ENCODE peak calls at places on chromosomes 5 and 9, in four cellular contexts. V, Q, Y and O are unnamed samples.
A peak's percentile ranks its signal among the peaks of the same experiment; 100 is the strongest.

GRCh38 chr9:77725051-77725702 is 77.1 kb upstream of the GNA14 start:
- DNase-seq in V (no peak), Q (no peak), Y (no peak), O (no peak)

GRCh38 chr5:177049285-177049684 is 26.8 kb downstream of the ZNF346 start:
- DNase-seq in V (no peak), Q (no peak), Y (no peak), O (no peak)

GRCh38 chr5:134510970-134511795 is 14.3 kb upstream of the JADE2 start:
- DNase-seq in V (no peak), Q (no peak), Y (peak; percentile 65), O (peak; percentile 44)

GRCh38 chr5:150309101-150309897 is 6.6 kb upstream of the ARSI start:
- DNase-seq in V (no peak), Q (no peak), Y (no peak), O (no peak)

GRCh38 chr9:130745210-130745800 is 51.7 kb downstream of the EXOSC2 start:
- DNase-seq in V (no peak), Q (peak; percentile 32), Y (no peak), O (no peak)

GRCh38 chr5:10652151-10652550 is 88.3 kb downstream of the ANKRD33B start:
- DNase-seq in V (no peak), Q (no peak), Y (peak; percentile 12), O (no peak)

GRCh38 chr5:78756853-78757252 is 108.3 kb upstream of the LHFPL2 start:
- DNase-seq in V (no peak), Q (no peak), Y (no peak), O (no peak)

GRCh38 chr5:4230905-4231561 is 635.4 kb downstream of the IRX1 start:
- DNase-seq in V (no peak), Q (no peak), Y (no peak), O (peak; percentile 19)

GRCh38 chr9:122551371-122551770 is 1.5 kb upstream of the OR1N2 start:
- DNase-seq in V (no peak), Q (no peak), Y (no peak), O (no peak)

GRCh38 chr5:96752341-96753016 is 55.3 kb downstream of the ERAP1 start:
- DNase-seq in V (peak; percentile 27), Q (peak; percentile 47), Y (peak; percentile 65), O (no peak)

GRCh38 chr5:133944263-133945230 is 23.9 kb downstream of the C5orf15 start:
- DNase-seq in V (peak; percentile 74), Q (peak; percentile 79), Y (peak; percentile 47), O (peak; percentile 74)

GRCh38 chr5:143014017-143014651 is 244.0 kb downstream of the ARHGAP26 start:
- DNase-seq in V (no peak), Q (peak; percentile 54), Y (no peak), O (peak; percentile 79)

GRCh38 chr9:110750272-110750671 is 81.7 kb downstream of the MUSK start:
- DNase-seq in V (no peak), Q (no peak), Y (no peak), O (no peak)

GRCh38 chr5:10081584-10081983 is 168.1 kb downstream of the ATPSCKMT start:
- DNase-seq in V (no peak), Q (no peak), Y (no peak), O (no peak)

GRCh38 chr9:115444941-115445340 is 327.0 kb upstream of the TNC start:
- DNase-seq in V (no peak), Q (no peak), Y (no peak), O (no peak)

GRCh38 chr5:179549973-179550510 is 312 bp upstream of the RUFY1 start:
- DNase-seq in V (no peak), Q (no peak), Y (peak; percentile 44), O (no peak)

GRCh38 chr9:23934291-23934690 is 108.3 kb upstream of the ELAVL2 start:
- DNase-seq in V (no peak), Q (no peak), Y (no peak), O (no peak)

GRCh38 chr9:89984214-89984613 is 379.4 kb downstream of the GADD45G start:
- DNase-seq in V (no peak), Q (no peak), Y (no peak), O (no peak)

GRCh38 chr5:95669540-95669939 is 13.3 kb downstream of the SPATA9 start:
- DNase-seq in V (no peak), Q (no peak), Y (no peak), O (no peak)

GRCh38 chr9:11893331-11893730 is 799.9 kb upstream of the TYRP1 start:
- DNase-seq in V (no peak), Q (no peak), Y (no peak), O (no peak)

GRCh38 chr5:111469905-111470304 is 42.4 kb downstream of the STARD4 start:
- DNase-seq in V (no peak), Q (no peak), Y (no peak), O (no peak)

GRCh38 chr9:109098960-109099308 is 20.8 kb downstream of the TMEM245 start:
- DNase-seq in V (no peak), Q (no peak), Y (no peak), O (no peak)

GRCh38 chr5:180637962-180638680 is 11.3 kb downstream of the FLT4 start:
- DNase-seq in V (no peak), Q (no peak), Y (no peak), O (peak; percentile 11)

GRCh38 chr5:96957125-96958041 is 21.5 kb downstream of the LNPEP start:
- DNase-seq in V (no peak), Q (no peak), Y (no peak), O (no peak)

GRCh38 chr9:5436441-5436840 is 1.3 kb downstream of the PLGRKT start:
- DNase-seq in V (no peak), Q (no peak), Y (no peak), O (no peak)

GRCh38 chr5:64853777-64854176 is 85.0 kb downstream of the CWC27 start:
- DNase-seq in V (no peak), Q (no peak), Y (no peak), O (no peak)

GRCh38 chr9:105282870-105283621 is 38.6 kb downstream of the SLC44A1 start:
- DNase-seq in V (no peak), Q (no peak), Y (no peak), O (no peak)

GRCh38 chr9:105283795-105284194 is 39.3 kb downstream of the SLC44A1 start:
- DNase-seq in V (no peak), Q (no peak), Y (no peak), O (no peak)

GRCh38 chr9:105281272-105281671 is 36.8 kb downstream of the SLC44A1 start:
- DNase-seq in V (no peak), Q (no peak), Y (no peak), O (no peak)

GRCh38 chr9:105280730-105281129 is 36.3 kb downstream of the SLC44A1 start:
- DNase-seq in V (no peak), Q (no peak), Y (peak; percentile 32), O (no peak)

GRCh38 chr9:105281926-105282325 is 37.5 kb downstream of the SLC44A1 start:
- DNase-seq in V (no peak), Q (no peak), Y (no peak), O (no peak)
- TF ChIP-seq NR3C1 in V (no peak), Q (no peak), Y (no peak), O (no peak)

DNA sequence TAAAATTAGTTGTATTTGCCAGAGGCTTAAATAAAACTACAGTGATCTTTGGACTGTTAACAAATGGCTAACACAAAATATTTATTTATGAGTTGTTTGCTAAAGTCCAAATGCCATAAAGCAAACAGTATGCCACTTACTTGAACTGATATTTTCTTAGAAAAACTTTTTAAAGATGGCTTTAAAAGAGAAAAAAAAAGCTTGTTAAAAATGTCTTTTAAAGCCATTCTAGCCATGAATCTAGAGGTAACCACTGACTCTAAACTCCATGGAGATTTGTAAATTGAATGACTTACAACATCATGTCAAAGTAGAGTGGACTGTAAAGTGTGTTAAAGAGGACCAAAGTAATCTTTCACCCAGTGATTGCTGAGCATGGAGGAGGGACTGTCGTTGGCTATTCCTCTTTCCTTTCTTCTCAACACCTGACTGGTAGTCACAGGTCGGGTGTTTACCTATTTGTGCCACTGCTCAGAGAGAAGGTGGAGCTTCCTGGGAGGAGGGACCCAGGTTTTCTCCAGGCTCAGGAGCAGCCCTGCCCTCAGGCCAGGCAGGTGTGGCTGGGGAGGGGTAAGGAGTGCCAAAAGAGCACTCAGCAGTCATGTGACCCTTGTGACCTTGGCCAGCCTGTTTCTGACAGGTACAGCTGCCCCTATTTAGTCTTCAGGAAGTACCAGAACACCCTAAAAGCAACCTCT is 69.1 kb upstream of the TJP2 start:
- DNase-seq in V (no peak), Q (no peak), Y (peak; percentile 86), O (peak; percentile 74)
- TF ChIP-seq NR3C1 in V (no peak), Q (no peak), Y (no peak), O (no peak)

DNA sequence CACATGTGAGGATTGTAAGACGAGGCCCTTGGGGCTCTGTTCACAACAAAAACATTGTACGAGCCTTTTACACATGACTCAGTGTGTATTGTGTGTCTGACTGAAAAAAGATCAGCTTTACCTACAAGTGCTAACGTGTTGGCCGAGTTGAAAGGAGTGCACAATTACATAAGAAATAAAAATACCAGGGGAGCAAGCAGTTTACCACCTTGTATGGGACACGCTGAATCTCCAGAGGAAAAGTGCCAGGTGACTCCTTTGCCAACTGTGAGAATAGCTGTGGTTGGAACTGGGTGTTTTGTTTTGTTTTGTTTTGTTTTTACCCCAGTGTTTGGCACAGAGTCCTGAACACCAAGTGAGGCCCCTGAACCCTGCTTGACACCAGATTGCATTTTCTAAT is 32.8 kb upstream of the ZSWIM6 start:
- DNase-seq in V (no peak), Q (no peak), Y (no peak), O (no peak)
- TF ChIP-seq NR3C1 in V (no peak), Q (no peak), Y (no peak), O (no peak)

GRCh38 chr5:27217160-27217956 is 179.0 kb upstream of the CDH9 start:
- DNase-seq in V (no peak), Q (peak; percentile 33), Y (no peak), O (no peak)
- TF ChIP-seq NR3C1 in V (no peak), Q (no peak), Y (no peak), O (no peak)

DNA sequence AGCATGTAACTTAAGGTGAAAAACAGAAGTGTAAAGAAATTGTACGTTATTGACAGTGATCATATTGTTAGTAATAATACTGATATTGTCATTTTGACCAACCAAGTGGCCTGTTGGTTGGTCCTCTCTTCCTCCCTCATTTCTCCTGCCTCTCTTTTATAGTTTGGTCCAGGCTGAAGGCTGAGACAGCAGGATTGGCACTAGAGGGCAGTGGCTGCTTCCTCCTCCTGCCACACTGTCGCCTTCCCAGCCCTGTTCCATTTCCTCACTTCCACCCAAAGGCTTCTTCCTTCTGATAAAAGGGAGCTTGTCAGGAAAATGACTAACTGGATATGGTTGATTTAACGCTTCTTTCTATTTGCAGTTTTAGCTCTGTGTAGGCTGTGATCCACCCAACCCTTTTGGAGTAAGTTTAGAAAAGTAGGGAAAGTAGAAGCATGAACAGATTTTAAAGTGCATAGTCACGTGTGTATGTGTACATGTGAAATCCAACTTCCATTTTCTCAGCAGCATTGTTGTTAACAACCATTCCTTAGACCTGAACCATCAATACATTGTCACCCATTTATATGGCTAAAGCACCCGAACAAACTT is 35.6 kb downstream of the PTCD2 start:
- DNase-seq in V (peak; percentile 26), Q (peak; percentile 18), Y (no peak), O (peak; percentile 21)
- TF ChIP-seq NR3C1 in V (no peak), Q (no peak), Y (no peak), O (no peak)

DNA sequence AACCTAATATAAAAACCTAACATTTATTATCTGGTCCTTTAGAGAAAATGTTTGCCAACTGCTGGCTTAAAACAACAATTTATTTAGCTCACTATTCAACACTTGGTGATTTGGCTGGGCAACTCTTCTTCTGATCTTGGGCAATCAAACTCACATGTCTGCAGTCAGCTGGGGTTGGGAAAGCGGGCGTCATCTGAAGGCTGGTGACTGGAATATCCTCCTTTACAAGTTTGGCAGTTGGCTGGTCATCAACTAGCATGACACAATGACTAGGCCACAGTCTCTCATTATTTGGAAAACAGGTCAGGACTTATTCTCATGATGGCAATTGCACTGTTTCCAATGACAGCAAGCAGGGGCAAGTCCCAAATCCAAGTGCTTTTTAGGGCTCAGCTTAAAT is 522.8 kb downstream of the RASEF start:
- DNase-seq in V (no peak), Q (no peak), Y (no peak), O (no peak)
- TF ChIP-seq NR3C1 in V (no peak), Q (no peak), Y (no peak), O (no peak)